ENCODE peak calls at places on chromosome 17, in eight cellular contexts. N is Calu3; R is activated CD8-positive, alpha-beta memory T cell treated with anti-CD3 and anti-CD28 coated beads, Interleukin-2, amount 10 ng/mL, durations not matched to agents 7 days and 5 days; P is AG08396; A is MM.1S; M is SHP77; C is substantia nigra; K is NCI-H2171 treated with DMSO at 0.1 percent for 48 hours. F is an unnamed sample.

GRCh38 chr17:8153550-8153956 is 1.3 kb upstream of the PER1 start:
- DNase-seq in N (peak), R (no peak), P (peak), A (no peak), M (peak), C (peak), K (peak), F (peak)

GRCh38 chr17:79907217-79907715 is 68.0 kb upstream of the CBX4 start:
- DNase-seq in N (no peak), R (no peak), P (no peak), A (no peak), M (no peak), C (no peak), K (no peak), F (no peak)

GRCh38 chr17:32323046-32323445 is 18.9 kb downstream of the C17orf75 start:
- DNase-seq in N (no peak), R (no peak), P (no peak), A (no peak), M (no peak), C (no peak), K (no peak), F (no peak)

GRCh38 chr17:82250868-82251500 is 22.1 kb downstream of the SLC16A3 start:
- DNase-seq in N (no peak), R (no peak), P (no peak), A (no peak), M (no peak), C (no peak), K (no peak), F (no peak)

GRCh38 chr17:8273884-8274444 is 14.5 kb upstream of the RANGRF start:
- DNase-seq in N (peak), R (no peak), P (no peak), A (no peak), M (no peak), C (no peak), K (no peak), F (no peak)

GRCh38 chr17:72397687-72398086 is 276.9 kb downstream of the SOX9 start:
- DNase-seq in N (no peak), R (no peak), P (no peak), A (no peak), M (no peak), C (no peak), K (no peak), F (no peak)

GRCh38 chr17:79947351-79948031 is 88.2 kb downstream of the TBC1D16 start:
- DNase-seq in N (no peak), R (no peak), P (no peak), A (no peak), M (no peak), C (no peak), K (no peak), F (peak)

GRCh38 chr17:48647103-48647963 is 21.2 kb upstream of the HOXB9 start:
- DNase-seq in N (peak), R (no peak), P (peak), A (peak), M (peak), C (no peak), K (no peak), F (no peak)

GRCh38 chr17:13940858-13941665 is 128.2 kb upstream of the COX10 start:
- DNase-seq in N (no peak), R (no peak), P (peak), A (no peak), M (no peak), C (no peak), K (no peak), F (no peak)

GRCh38 chr17:77429985-77430752 is 289.4 kb downstream of the SEC14L1 start:
- DNase-seq in N (peak), R (peak), P (peak), A (peak), M (peak), C (peak), K (no peak), F (peak)

GRCh38 chr17:76969598-76970172 is 101.5 kb downstream of the MGAT5B start:
- DNase-seq in N (peak), R (no peak), P (no peak), A (no peak), M (peak), C (no peak), K (no peak), F (no peak)

GRCh38 chr17:55777471-55777971 is 26.7 kb downstream of the PCTP start:
- DNase-seq in N (no peak), R (no peak), P (no peak), A (no peak), M (no peak), C (no peak), K (no peak), F (no peak)

GRCh38 chr17:43917348-43918025 is 10.2 kb upstream of the MPP2 start:
- DNase-seq in N (no peak), R (peak), P (no peak), A (peak), M (no peak), C (no peak), K (no peak), F (no peak)

GRCh38 chr17:15966183-15966878 is 21.4 kb downstream of the ADORA2B start:
- DNase-seq in N (no peak), R (no peak), P (no peak), A (no peak), M (peak), C (no peak), K (no peak), F (no peak)

GRCh38 chr17:77475012-77475976 is 334.5 kb downstream of the SEC14L1 start:
- DNase-seq in N (no peak), R (peak), P (peak), A (peak), M (no peak), C (no peak), K (no peak), F (no peak)

GRCh38 chr17:50346313-50347086 is 574 bp downstream of the XYLT2 start:
- DNase-seq in N (peak), R (peak), P (no peak), A (peak), M (peak), C (no peak), K (no peak), F (no peak)

GRCh38 chr17:73096866-73097265 is 4.4 kb upstream of the SLC39A11 start:
- DNase-seq in N (no peak), R (no peak), P (no peak), A (no peak), M (no peak), C (no peak), K (no peak), F (no peak)

GRCh38 chr17:17681187-17681743 is at the start of gene RAI1:
- DNase-seq in N (peak), R (peak), P (peak), A (peak), M (peak), C (peak), K (peak), F (peak)

GRCh38 chr17:55089955-55090573 is 121.5 kb downstream of the STXBP4 start:
- DNase-seq in N (no peak), R (peak), P (no peak), A (no peak), M (peak), C (no peak), K (peak), F (no peak)

GRCh38 chr17:80456465-80457235 is 19.8 kb downstream of the NPTX1 start:
- DNase-seq in N (no peak), R (no peak), P (no peak), A (no peak), M (peak), C (no peak), K (no peak), F (no peak)

GRCh38 chr17:1312261-1312870 is 32.9 kb downstream of the TRARG1 start:
- DNase-seq in N (no peak), R (no peak), P (no peak), A (no peak), M (peak), C (no peak), K (peak), F (peak)

GRCh38 chr17:49069585-49070273 is 62.8 kb upstream of the B4GALNT2 start:
- DNase-seq in N (no peak), R (no peak), P (no peak), A (no peak), M (no peak), C (no peak), K (no peak), F (no peak)

GRCh38 chr17:73901661-73902415 is 257.6 kb upstream of the SDK2 start:
- DNase-seq in N (peak), R (peak), P (no peak), A (no peak), M (no peak), C (no peak), K (no peak), F (no peak)

GRCh38 chr17:78653382-78653781 is 76.2 kb upstream of the DNAH17 start:
- DNase-seq in N (no peak), R (no peak), P (peak), A (no peak), M (no peak), C (no peak), K (no peak), F (no peak)

GRCh38 chr17:44536090-44536960 is 21.0 kb upstream of the FZD2 start:
- DNase-seq in N (no peak), R (no peak), P (no peak), A (no peak), M (no peak), C (no peak), K (no peak), F (no peak)

GRCh38 chr17:15782809-15783208 is 50.7 kb downstream of the TBC1D26 start:
- DNase-seq in N (peak), R (no peak), P (peak), A (no peak), M (no peak), C (no peak), K (no peak), F (no peak)

GRCh38 chr17:13583996-13584700 is 17.6 kb downstream of the HS3ST3A1 start:
- DNase-seq in N (no peak), R (no peak), P (no peak), A (no peak), M (no peak), C (no peak), K (no peak), F (no peak)

GRCh38 chr17:44187131-44187899 is 543 bp downstream of the TMUB2 start:
- DNase-seq in N (no peak), R (no peak), P (no peak), A (peak), M (no peak), C (no peak), K (no peak), F (no peak)

GRCh38 chr17:17628388-17629008 is 37.0 kb upstream of the PEMT start:
- DNase-seq in N (peak), R (peak), P (no peak), A (peak), M (no peak), C (no peak), K (no peak), F (no peak)

GRCh38 chr17:59366040-59366757 is 34.7 kb downstream of the YPEL2 start:
- DNase-seq in N (no peak), R (no peak), P (no peak), A (no peak), M (peak), C (no peak), K (peak), F (peak)

GRCh38 chr17:80645706-80646325 is 101.2 kb downstream of the RPTOR start:
- DNase-seq in N (no peak), R (no peak), P (no peak), A (no peak), M (no peak), C (no peak), K (no peak), F (no peak)

GRCh38 chr17:32302860-32303649 is 37.4 kb downstream of the RHBDL3 start:
- DNase-seq in N (no peak), R (no peak), P (no peak), A (no peak), M (no peak), C (no peak), K (no peak), F (no peak)

F was measured in NCI-H1694 treated with DMSO at 0.1 percent for 48 hours.